ENCODE peak calls at places on chromosomes 11 and 22, in nine cellular contexts. One of them, this sample, is unnamed.

GRCh38 chr11:111283945-111284481 is 14.3 kb upstream of the POU2AF3 start:
- DNase-seq in IMR-90: peak; percentile 51
- DNase-seq in fibroblast of lung: no peak
- DNase-seq in body of pancreas: no peak
- DNase-seq in ovary: peak; percentile 24
- DNase-seq in GM23248: no peak
- DNase-seq in right lobe of liver: no peak
- DNase-seq in thoracic aorta: no peak
- DNase-seq in CD8-positive, alpha-beta T cell: no peak
- DNase-seq in this sample: no peak

GRCh38 chr11:57085604-57086003 is 96.1 kb upstream of the LRRC55 start:
- DNase-seq in IMR-90: no peak
- DNase-seq in fibroblast of lung: peak; percentile 3
- DNase-seq in body of pancreas: no peak
- DNase-seq in ovary: no peak
- DNase-seq in GM23248: peak; percentile 30
- DNase-seq in right lobe of liver: no peak
- DNase-seq in thoracic aorta: no peak
- DNase-seq in CD8-positive, alpha-beta T cell: no peak
- DNase-seq in this sample: no peak

GRCh38 chr22:24409707-24410106 is 17.7 kb upstream of the ADORA2A start:
- DNase-seq in IMR-90: no peak
- DNase-seq in fibroblast of lung: no peak
- DNase-seq in body of pancreas: no peak
- DNase-seq in ovary: no peak
- DNase-seq in GM23248: no peak
- DNase-seq in right lobe of liver: no peak
- DNase-seq in thoracic aorta: no peak
- DNase-seq in CD8-positive, alpha-beta T cell: no peak
- DNase-seq in this sample: no peak

GRCh38 chr11:65927904-65928397 is 8.7 kb downstream of the DRAP1 start:
- DNase-seq in IMR-90: no peak
- DNase-seq in fibroblast of lung: peak; percentile 21
- DNase-seq in body of pancreas: peak; percentile 52
- DNase-seq in ovary: no peak
- DNase-seq in GM23248: peak; percentile 31
- DNase-seq in right lobe of liver: no peak
- DNase-seq in thoracic aorta: no peak
- DNase-seq in CD8-positive, alpha-beta T cell: peak; percentile 85
- DNase-seq in this sample: no peak

GRCh38 chr22:38246692-38247091 is 26.1 kb downstream of the TMEM184B start:
- DNase-seq in IMR-90: no peak
- DNase-seq in fibroblast of lung: no peak
- DNase-seq in body of pancreas: no peak
- DNase-seq in ovary: no peak
- DNase-seq in GM23248: no peak
- DNase-seq in right lobe of liver: no peak
- DNase-seq in thoracic aorta: peak; percentile 23
- DNase-seq in CD8-positive, alpha-beta T cell: no peak
- DNase-seq in this sample: no peak

GRCh38 chr22:18998998-18999397 is 62.9 kb upstream of the PRODH start:
- DNase-seq in IMR-90: no peak
- DNase-seq in fibroblast of lung: no peak
- DNase-seq in body of pancreas: no peak
- DNase-seq in ovary: no peak
- DNase-seq in GM23248: peak; percentile 5
- DNase-seq in right lobe of liver: no peak
- DNase-seq in thoracic aorta: no peak
- DNase-seq in CD8-positive, alpha-beta T cell: no peak
- DNase-seq in this sample: peak; percentile 52

GRCh38 chr22:38314992-38315800 is 2.0 kb downstream of the CSNK1E start:
- DNase-seq in IMR-90: peak; percentile 35
- DNase-seq in fibroblast of lung: peak; percentile 29
- DNase-seq in body of pancreas: no peak
- DNase-seq in ovary: no peak
- DNase-seq in GM23248: peak; percentile 61
- DNase-seq in right lobe of liver: no peak
- DNase-seq in thoracic aorta: no peak
- DNase-seq in CD8-positive, alpha-beta T cell: peak; percentile 52
- DNase-seq in this sample: no peak

GRCh38 chr11:94948070-94948617 is 25.2 kb downstream of the CWC15 start:
- DNase-seq in IMR-90: peak; percentile 76
- DNase-seq in fibroblast of lung: peak; percentile 67
- DNase-seq in body of pancreas: no peak
- DNase-seq in ovary: no peak
- DNase-seq in GM23248: peak; percentile 56
- DNase-seq in right lobe of liver: no peak
- DNase-seq in thoracic aorta: no peak
- DNase-seq in CD8-positive, alpha-beta T cell: no peak
- DNase-seq in this sample: no peak

GRCh38 chr11:127986073-127986472 is 601.3 kb downstream of the ETS1 start:
- DNase-seq in IMR-90: no peak
- DNase-seq in fibroblast of lung: no peak
- DNase-seq in body of pancreas: no peak
- DNase-seq in ovary: no peak
- DNase-seq in GM23248: no peak
- DNase-seq in right lobe of liver: no peak
- DNase-seq in thoracic aorta: no peak
- DNase-seq in CD8-positive, alpha-beta T cell: no peak
- DNase-seq in this sample: no peak

GRCh38 chr11:135035282-135035681 is 623.2 kb upstream of the B3GAT1 start:
- DNase-seq in IMR-90: no peak
- DNase-seq in fibroblast of lung: no peak
- DNase-seq in body of pancreas: no peak
- DNase-seq in ovary: no peak
- DNase-seq in GM23248: no peak
- DNase-seq in right lobe of liver: no peak
- DNase-seq in thoracic aorta: no peak
- DNase-seq in CD8-positive, alpha-beta T cell: no peak
- DNase-seq in this sample: no peak

GRCh38 chr22:43293661-43294392 is 49.3 kb downstream of the SCUBE1 start:
- DNase-seq in IMR-90: peak; percentile 60
- DNase-seq in fibroblast of lung: peak; percentile 85
- DNase-seq in body of pancreas: no peak
- DNase-seq in ovary: peak; percentile 81
- DNase-seq in GM23248: peak; percentile 74
- DNase-seq in right lobe of liver: no peak
- DNase-seq in thoracic aorta: no peak
- DNase-seq in CD8-positive, alpha-beta T cell: no peak
- DNase-seq in this sample: no peak

GRCh38 chr11:8081591-8082021 is 595 bp downstream of the TUB start:
- DNase-seq in IMR-90: peak; percentile 22
- DNase-seq in fibroblast of lung: peak; percentile 21
- DNase-seq in body of pancreas: no peak
- DNase-seq in ovary: peak; percentile 45
- DNase-seq in GM23248: peak; percentile 69
- DNase-seq in right lobe of liver: no peak
- DNase-seq in thoracic aorta: no peak
- DNase-seq in CD8-positive, alpha-beta T cell: no peak
- DNase-seq in this sample: no peak

GRCh38 chr22:46825145-46825544 is 62.7 kb downstream of the TBC1D22A start:
- DNase-seq in IMR-90: no peak
- DNase-seq in fibroblast of lung: no peak
- DNase-seq in body of pancreas: no peak
- DNase-seq in ovary: no peak
- DNase-seq in GM23248: no peak
- DNase-seq in right lobe of liver: no peak
- DNase-seq in thoracic aorta: no peak
- DNase-seq in CD8-positive, alpha-beta T cell: no peak
- DNase-seq in this sample: no peak

GRCh38 chr22:40654522-40655167 is 18.1 kb upstream of the MRTFA start:
- DNase-seq in IMR-90: peak; percentile 83
- DNase-seq in fibroblast of lung: peak; percentile 87
- DNase-seq in body of pancreas: peak; percentile 63
- DNase-seq in ovary: peak; percentile 56
- DNase-seq in GM23248: peak; percentile 87
- DNase-seq in right lobe of liver: peak; percentile 80
- DNase-seq in thoracic aorta: no peak
- DNase-seq in CD8-positive, alpha-beta T cell: no peak
- DNase-seq in this sample: no peak

DNA sequence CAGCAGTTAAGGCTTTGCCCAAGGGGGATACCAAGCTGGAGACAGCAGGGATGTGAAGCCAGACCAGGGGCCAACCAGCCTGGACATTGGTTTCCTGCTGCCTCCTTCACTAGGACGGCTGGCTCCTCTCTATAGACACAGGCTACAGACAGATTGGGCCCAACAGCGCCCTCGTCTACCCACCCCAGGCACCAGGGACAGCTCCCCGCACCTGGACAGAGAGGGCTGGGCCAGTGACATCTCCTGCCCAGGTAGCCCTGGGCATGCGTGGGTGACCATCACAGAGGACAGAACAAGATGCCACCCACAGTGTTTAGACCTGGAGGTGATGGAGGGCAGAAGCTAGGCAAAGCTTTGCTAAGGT is 1.2 kb downstream of the DKK3 start:
- DNase-seq in IMR-90: no peak
- DNase-seq in fibroblast of lung: no peak
- DNase-seq in body of pancreas: no peak
- DNase-seq in ovary: no peak
- DNase-seq in GM23248: no peak
- DNase-seq in right lobe of liver: no peak
- DNase-seq in thoracic aorta: no peak
- DNase-seq in CD8-positive, alpha-beta T cell: no peak
- DNase-seq in this sample: no peak
- H3K4me3 ChIP-seq in IMR-90: peak overlapping the region; percentile 100
- H3K4me3 ChIP-seq in fibroblast of lung: peak overlapping the region; percentile 58
- H3K4me3 ChIP-seq in body of pancreas: no peak overlapping the region
- H3K4me3 ChIP-seq in ovary: no peak overlapping the region
- H3K4me3 ChIP-seq in GM23248: no peak overlapping the region
- H3K4me3 ChIP-seq in right lobe of liver: no peak overlapping the region
- H3K4me3 ChIP-seq in thoracic aorta: peak overlapping the region; percentile 73
- H3K4me3 ChIP-seq in CD8-positive, alpha-beta T cell: no peak overlapping the region
- H3K4me3 ChIP-seq in this sample: no peak overlapping the region

DNA sequence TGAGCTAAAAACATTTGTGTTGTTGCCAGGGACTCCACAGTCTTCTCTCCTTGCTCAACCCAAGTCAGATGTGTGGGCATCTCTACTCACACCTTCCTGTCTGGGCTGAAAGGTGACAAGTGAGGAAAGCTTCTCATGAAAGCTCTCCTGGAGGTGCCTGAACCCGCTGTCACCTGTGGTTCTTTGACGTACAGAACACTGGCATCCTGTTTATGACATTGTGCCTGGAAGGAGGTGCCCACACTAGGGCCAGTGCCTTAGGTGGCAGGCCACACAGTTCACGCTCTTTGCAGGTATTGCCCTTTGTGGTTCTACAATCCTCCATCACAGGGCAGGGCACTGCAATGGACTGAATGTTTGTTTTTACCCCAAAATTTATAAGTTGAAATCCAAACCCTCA is 108.5 kb downstream of the CD44 start:
- DNase-seq in IMR-90: no peak
- DNase-seq in fibroblast of lung: no peak
- DNase-seq in body of pancreas: peak; percentile 36
- DNase-seq in ovary: no peak
- DNase-seq in GM23248: no peak
- DNase-seq in right lobe of liver: no peak
- DNase-seq in thoracic aorta: no peak
- DNase-seq in CD8-positive, alpha-beta T cell: peak; percentile 81
- DNase-seq in this sample: no peak
- H3K27ac ChIP-seq in IMR-90: no peak overlapping the region
- H3K27ac ChIP-seq in fibroblast of lung: no peak overlapping the region
- H3K27ac ChIP-seq in body of pancreas: no peak overlapping the region
- H3K27ac ChIP-seq in ovary: no peak overlapping the region
- H3K27ac ChIP-seq in GM23248: peak overlapping the region; percentile 77
- H3K27ac ChIP-seq in right lobe of liver: no peak overlapping the region
- H3K27ac ChIP-seq in thoracic aorta: peak overlapping the region; percentile 90
- H3K27ac ChIP-seq in CD8-positive, alpha-beta T cell: peak overlapping the region; percentile 79
- H3K27ac ChIP-seq in this sample: no peak overlapping the region

GRCh38 chr11:2272241-2272945 is 2.0 kb upstream of the ASCL2 start:
- DNase-seq in IMR-90: no peak
- DNase-seq in fibroblast of lung: no peak
- DNase-seq in body of pancreas: no peak
- DNase-seq in ovary: peak; percentile 11
- DNase-seq in GM23248: no peak
- DNase-seq in right lobe of liver: peak; percentile 32
- DNase-seq in thoracic aorta: no peak
- DNase-seq in CD8-positive, alpha-beta T cell: peak; percentile 38
- DNase-seq in this sample: no peak

GRCh38 chr11:2270322-2271076 is at the start of gene ASCL2:
- DNase-seq in IMR-90: no peak
- DNase-seq in fibroblast of lung: no peak
- DNase-seq in body of pancreas: no peak
- DNase-seq in ovary: no peak
- DNase-seq in GM23248: no peak
- DNase-seq in right lobe of liver: peak; percentile 48
- DNase-seq in thoracic aorta: no peak
- DNase-seq in CD8-positive, alpha-beta T cell: no peak
- DNase-seq in this sample: no peak

GRCh38 chr11:2271327-2272240 is 1.2 kb upstream of the ASCL2 start:
- DNase-seq in IMR-90: no peak
- DNase-seq in fibroblast of lung: no peak
- DNase-seq in body of pancreas: no peak
- DNase-seq in ovary: peak; percentile 11
- DNase-seq in GM23248: no peak
- DNase-seq in right lobe of liver: peak; percentile 40
- DNase-seq in thoracic aorta: no peak
- DNase-seq in CD8-positive, alpha-beta T cell: peak; percentile 43
- DNase-seq in this sample: no peak

GRCh38 chr11:2269601-2270321 is 627 bp downstream of the ASCL2 start:
- DNase-seq in IMR-90: peak; percentile 55
- DNase-seq in fibroblast of lung: peak; percentile 57
- DNase-seq in body of pancreas: peak; percentile 67
- DNase-seq in ovary: no peak
- DNase-seq in GM23248: peak; percentile 63
- DNase-seq in right lobe of liver: peak; percentile 57
- DNase-seq in thoracic aorta: no peak
- DNase-seq in CD8-positive, alpha-beta T cell: peak; percentile 72
- DNase-seq in this sample: peak; percentile 63

DNA sequence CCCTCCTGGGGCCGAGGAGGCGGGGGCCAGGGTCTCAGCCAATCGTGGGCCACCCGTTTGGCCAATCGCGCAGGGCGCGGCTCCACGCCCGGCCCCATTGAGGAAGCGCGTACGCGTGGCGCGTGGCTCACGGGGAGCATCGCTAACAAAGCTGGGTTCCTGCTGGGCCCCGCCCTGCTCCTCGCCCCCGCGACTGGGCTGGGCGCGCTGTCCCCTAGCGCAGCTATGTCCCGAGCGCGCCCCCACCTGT is 614 bp upstream of the ASCL2 start:
- DNase-seq in IMR-90: no peak
- DNase-seq in fibroblast of lung: no peak
- DNase-seq in body of pancreas: peak; percentile 39
- DNase-seq in ovary: no peak
- DNase-seq in GM23248: no peak
- DNase-seq in right lobe of liver: peak; percentile 55
- DNase-seq in thoracic aorta: no peak
- DNase-seq in CD8-positive, alpha-beta T cell: peak; percentile 57
- DNase-seq in this sample: no peak
- H3K4me3 ChIP-seq in IMR-90: no peak overlapping the region
- H3K4me3 ChIP-seq in fibroblast of lung: no peak overlapping the region
- H3K4me3 ChIP-seq in body of pancreas: no peak overlapping the region
- H3K4me3 ChIP-seq in ovary: no peak overlapping the region
- H3K4me3 ChIP-seq in GM23248: no peak overlapping the region
- H3K4me3 ChIP-seq in right lobe of liver: no peak overlapping the region
- H3K4me3 ChIP-seq in thoracic aorta: peak overlapping the region; percentile 72
- H3K4me3 ChIP-seq in CD8-positive, alpha-beta T cell: peak overlapping the region; percentile 39
- H3K4me3 ChIP-seq in this sample: peak overlapping the region; percentile 8

DNA sequence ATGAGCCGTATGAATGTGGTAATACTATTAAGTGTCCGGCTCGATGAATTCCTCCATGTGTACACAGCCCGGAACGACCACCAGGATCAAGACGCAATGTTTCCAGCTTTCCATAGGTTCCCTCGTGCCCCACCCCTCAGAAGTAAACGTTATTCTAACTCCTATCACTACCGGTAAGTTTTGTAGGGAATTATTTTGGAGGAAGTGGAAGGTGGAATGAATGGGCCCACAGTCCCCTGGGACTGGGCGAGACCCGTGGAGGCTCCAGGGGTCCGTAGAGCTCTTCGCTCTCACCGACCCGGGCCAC is 720 bp upstream of the FAR1 start:
- DNase-seq in IMR-90: no peak
- DNase-seq in fibroblast of lung: no peak
- DNase-seq in body of pancreas: no peak
- DNase-seq in ovary: no peak
- DNase-seq in GM23248: no peak
- DNase-seq in right lobe of liver: no peak
- DNase-seq in thoracic aorta: no peak
- DNase-seq in CD8-positive, alpha-beta T cell: no peak
- DNase-seq in this sample: no peak
- H3K27ac ChIP-seq in IMR-90: peak overlapping the region; percentile 5
- H3K27ac ChIP-seq in fibroblast of lung: peak overlapping the region; percentile 60
- H3K27ac ChIP-seq in body of pancreas: peak overlapping the region; percentile 94
- H3K27ac ChIP-seq in ovary: peak overlapping the region; percentile 76
- H3K27ac ChIP-seq in GM23248: peak overlapping the region; percentile 50
- H3K27ac ChIP-seq in right lobe of liver: peak overlapping the region; percentile 32
- H3K27ac ChIP-seq in thoracic aorta: peak overlapping the region; percentile 75
- H3K27ac ChIP-seq in CD8-positive, alpha-beta T cell: peak overlapping the region; percentile 66
- H3K27ac ChIP-seq in this sample: no peak overlapping the region